ENCODE peak calls at places on chromosomes 3 and 15, in seven cellular contexts. M, V, S, H, E, U and Z are unnamed samples.
A peak's percentile ranks its signal among the peaks of the same experiment; 100 is the strongest.

GRCh38 chr3:17852217-17852616 is 109.8 kb upstream of the TBC1D5 start:
- DNase-seq in M (no peak), V (no peak), S (no peak), H (no peak), E (no peak), U (no peak), Z (no peak)

GRCh38 chr3:16789344-16790100 is 95.2 kb upstream of the PLCL2 start:
- DNase-seq in M (no peak), V (no peak), S (peak; percentile 74), H (no peak), E (no peak), U (no peak), Z (no peak)

GRCh38 chr3:44890258-44890657 is 15.8 kb downstream of the TGM4 start:
- DNase-seq in M (no peak), V (no peak), S (no peak), H (no peak), E (no peak), U (no peak), Z (no peak)

GRCh38 chr3:117998071-117998470 is 1036.6 kb downstream of the IGSF11 start:
- DNase-seq in M (no peak), V (no peak), S (no peak), H (no peak), E (no peak), U (no peak), Z (no peak)

GRCh38 chr3:39505866-39506738 is 38.6 kb downstream of the MOBP start:
- DNase-seq in M (peak; percentile 54), V (no peak), S (no peak), H (no peak), E (no peak), U (no peak), Z (no peak)

GRCh38 chr3:36993326-36994283 is at the start of gene MLH1:
- DNase-seq in M (peak; percentile 100), V (peak; percentile 88), S (peak; percentile 100), H (peak; percentile 88), E (no peak), U (peak; percentile 99), Z (peak; percentile 99)

GRCh38 chr15:96474274-96474673 is 143.8 kb downstream of the NR2F2 start:
- DNase-seq in M (no peak), V (no peak), S (no peak), H (no peak), E (no peak), U (peak; percentile 29), Z (no peak)

GRCh38 chr15:96037584-96037983 is 292.9 kb upstream of the NR2F2 start:
- DNase-seq in M (no peak), V (no peak), S (no peak), H (no peak), E (no peak), U (no peak), Z (no peak)

GRCh38 chr3:17065881-17066280 is 181.1 kb downstream of the PLCL2 start:
- DNase-seq in M (no peak), V (no peak), S (no peak), H (no peak), E (no peak), U (no peak), Z (no peak)

GRCh38 chr3:99777708-99778107 is 40.0 kb upstream of the CMSS1 start:
- DNase-seq in M (no peak), V (no peak), S (no peak), H (no peak), E (no peak), U (no peak), Z (no peak)

GRCh38 chr15:34436956-34437442 is 609 bp downstream of the GOLGA8A start:
- DNase-seq in M (peak; percentile 25), V (peak; percentile 45), S (no peak), H (peak; percentile 31), E (no peak), U (no peak), Z (peak; percentile 48)

GRCh38 chr15:37933685-37934084 is 755 bp upstream of the TMCO5A start:
- DNase-seq in M (peak; percentile 77), V (no peak), S (no peak), H (no peak), E (no peak), U (no peak), Z (no peak)

GRCh38 chr3:63617391-63617790 is 35.1 kb upstream of the SNTN start:
- DNase-seq in M (no peak), V (no peak), S (no peak), H (no peak), E (no peak), U (no peak), Z (no peak)

GRCh38 chr3:40386213-40386612 is 771 bp upstream of the ENTPD3 start:
- DNase-seq in M (no peak), V (no peak), S (no peak), H (no peak), E (no peak), U (no peak), Z (no peak)

GRCh38 chr15:40190591-40190990 is 29.7 kb downstream of the BUB1B start:
- DNase-seq in M (peak; percentile 81), V (no peak), S (no peak), H (no peak), E (no peak), U (peak; percentile 8), Z (no peak)

GRCh38 chr15:27763514-27763913 is 335.6 kb downstream of the OCA2 start:
- DNase-seq in M (no peak), V (no peak), S (no peak), H (no peak), E (no peak), U (no peak), Z (no peak)

GRCh38 chr3:186790261-186790981 is 7.0 kb downstream of the EIF4A2 start:
- DNase-seq in M (peak; percentile 64), V (no peak), S (peak; percentile 76), H (no peak), E (no peak), U (peak; percentile 59), Z (no peak)

GRCh38 chr3:36709281-36709680 is 55.1 kb downstream of the DCLK3 start:
- DNase-seq in M (no peak), V (no peak), S (no peak), H (no peak), E (no peak), U (no peak), Z (no peak)

GRCh38 chr3:165643433-165643824 is 193.8 kb downstream of the BCHE start:
- DNase-seq in M (peak; percentile 26), V (no peak), S (no peak), H (no peak), E (no peak), U (peak; percentile 27), Z (no peak)

GRCh38 chr3:4633078-4634004 is 140.2 kb downstream of the ITPR1 start:
- DNase-seq in M (peak; percentile 82), V (no peak), S (peak; percentile 70), H (no peak), E (no peak), U (peak; percentile 44), Z (peak; percentile 47)

GRCh38 chr15:76875911-76876310 is 29.2 kb downstream of the SCAPER start:
- DNase-seq in M (no peak), V (no peak), S (no peak), H (no peak), E (no peak), U (no peak), Z (no peak)

GRCh38 chr15:101167791-101168462 is 83.9 kb downstream of the CHSY1 start:
- DNase-seq in M (peak; percentile 96), V (peak; percentile 40), S (no peak), H (no peak), E (no peak), U (peak; percentile 88), Z (peak; percentile 22)

GRCh38 chr3:110754207-110754916 is 317.3 kb upstream of the NECTIN3 start:
- DNase-seq in M (no peak), V (no peak), S (no peak), H (no peak), E (no peak), U (no peak), Z (no peak)

GRCh38 chr3:11944052-11944673 is 60.0 kb upstream of the SYN2 start:
- DNase-seq in M (peak; percentile 38), V (no peak), S (peak; percentile 9), H (no peak), E (no peak), U (peak; percentile 26), Z (peak; percentile 8)

GRCh38 chr15:86892774-86893449 is 813.2 kb downstream of the AGBL1 start:
- DNase-seq in M (peak; percentile 0), V (no peak), S (no peak), H (no peak), E (no peak), U (peak; percentile 33), Z (no peak)

GRCh38 chr3:45753095-45753494 is 43.2 kb downstream of the SLC6A20 start:
- DNase-seq in M (no peak), V (no peak), S (no peak), H (no peak), E (no peak), U (no peak), Z (no peak)

GRCh38 chr3:140219923-140220452 is 285.0 kb downstream of the CLSTN2 start:
- DNase-seq in M (no peak), V (no peak), S (peak; percentile 37), H (no peak), E (no peak), U (no peak), Z (no peak)

GRCh38 chr15:57256941-57257340 is 119.4 kb upstream of the CGNL1 start:
- DNase-seq in M (no peak), V (no peak), S (no peak), H (no peak), E (no peak), U (no peak), Z (no peak)

GRCh38 chr3:157063926-157064325 is 96.0 kb downstream of the CCNL1 start:
- DNase-seq in M (peak; percentile 37), V (no peak), S (no peak), H (no peak), E (no peak), U (no peak), Z (no peak)

GRCh38 chr3:148878073-148878472 is 13.0 kb downstream of the CPA3 start:
- DNase-seq in M (no peak), V (no peak), S (no peak), H (no peak), E (no peak), U (no peak), Z (no peak)

GRCh38 chr15:77821959-77822256 is 189.2 kb upstream of the LINGO1 start:
- DNase-seq in M (no peak), V (no peak), S (no peak), H (no peak), E (no peak), U (no peak), Z (no peak)

GRCh38 chr3:162738778-162739177 is 1242.2 kb downstream of the OTOL1 start:
- DNase-seq in M (no peak), V (no peak), S (no peak), H (no peak), E (no peak), U (no peak), Z (no peak)

GRCh38 chr3:95134693-95135375 is 1072.0 kb downstream of the NSUN3 start:
- DNase-seq in M (no peak), V (no peak), S (no peak), H (no peak), E (no peak), U (no peak), Z (no peak)

GRCh38 chr3:45546636-45547201 is 47.8 kb upstream of the LIMD1 start:
- DNase-seq in M (no peak), V (peak; percentile 32), S (peak; percentile 47), H (no peak), E (no peak), U (peak; percentile 1), Z (no peak)

GRCh38 chr3:81299486-81299885 is 462.0 kb downstream of the GBE1 start:
- DNase-seq in M (no peak), V (no peak), S (no peak), H (no peak), E (no peak), U (no peak), Z (no peak)

GRCh38 chr3:119937229-119937628 is 155.3 kb downstream of the NR1I2 start:
- DNase-seq in M (peak; percentile 41), V (peak; percentile 36), S (peak; percentile 18), H (no peak), E (no peak), U (no peak), Z (no peak)

GRCh38 chr3:101675709-101676218 is 1.2 kb downstream of the ZBTB11 start:
- DNase-seq in M (no peak), V (no peak), S (no peak), H (no peak), E (no peak), U (no peak), Z (no peak)